ENCODE peak calls at places on chromosomes 2 and 18, in seven cellular contexts. H is A549, T is AG10803, V is foreskin fibroblast, J is fibroblast of pulmonary artery, B is heart right ventricle, A is GM12865. Z is an unnamed sample.

GRCh38 chr2:62306751-62307468 is 111.0 kb downstream of the B3GNT2 start:
- DNase-seq in H (no peak), A (peak), J (peak), V (no peak), B (no peak), T (no peak), Z (peak)

GRCh38 chr2:194203898-194204297 is 1453.1 kb upstream of the SLC39A10 start:
- DNase-seq in B (no peak), V (peak), A (no peak), J (peak), H (peak), T (no peak), Z (peak)

GRCh38 chr2:160332318-160332717 is 132.2 kb upstream of the ITGB6 start:
- DNase-seq in B (peak), A (no peak), J (peak), T (no peak), H (no peak), V (peak), Z (peak)

GRCh38 chr2:55223958-55224760 is 7.9 kb downstream of the CLHC1 start:
- DNase-seq in T (no peak), A (peak), B (no peak), V (peak), J (no peak), H (no peak), Z (no peak)

GRCh38 chr2:206488623-206489022 is 45.3 kb downstream of the ADAM23 start:
- DNase-seq in B (no peak), A (peak), H (no peak), T (no peak), J (no peak), V (no peak), Z (no peak)

GRCh38 chr2:71530246-71530986 is 77.1 kb downstream of the DYSF start:
- DNase-seq in A (peak), T (peak), B (no peak), V (peak), J (peak), H (peak), Z (peak)

GRCh38 chr18:8835556-8835955 is 130.2 kb downstream of the MTCL1 start:
- DNase-seq in V (peak), B (no peak), A (no peak), J (peak), H (no peak), T (peak), Z (peak)

GRCh38 chr18:74284501-74285004 is 7.2 kb downstream of the CYB5A start:
- DNase-seq in A (no peak), B (no peak), J (peak), V (peak), T (no peak), H (no peak), Z (no peak)

GRCh38 chr2:228720895-228721294 is 539.4 kb upstream of the SPHKAP start:
- DNase-seq in H (no peak), B (no peak), T (no peak), V (no peak), J (no peak), A (no peak), Z (no peak)

GRCh38 chr2:179460530-179460929 is 195.9 kb upstream of the SESTD1 start:
- DNase-seq in H (peak), B (no peak), T (peak), V (peak), J (peak), A (no peak), Z (peak)

GRCh38 chr2:26455801-26456700 is 21.9 kb downstream of the OTOF start:
- DNase-seq in H (no peak), T (no peak), A (no peak), V (no peak), J (no peak), B (no peak), Z (peak)

GRCh38 chr18:832085-832681 is 20.1 kb upstream of the YES1 start:
- DNase-seq in H (peak), T (no peak), B (no peak), J (no peak), A (peak), V (peak), Z (peak)

GRCh38 chr2:174121612-174122011 is 126.7 kb downstream of the OLA1 start:
- DNase-seq in T (no peak), B (no peak), J (no peak), H (no peak), A (no peak), V (no peak), Z (no peak)
- TF ChIP-seq CTCF in T (no peak), B (no peak), J (no peak), H (no peak), A (no peak), V (no peak), Z (no peak)

GRCh38 chr18:6015364-6015763 is 120.0 kb upstream of the TMEM200C start:
- DNase-seq in J (no peak), B (no peak), V (no peak), T (no peak), H (no peak), A (no peak), Z (no peak)

GRCh38 chr18:6013101-6013790 is 117.9 kb upstream of the TMEM200C start:
- DNase-seq in V (peak), B (no peak), J (peak), T (peak), H (no peak), A (no peak), Z (no peak)

GRCh38 chr18:6010284-6010683 is 115.0 kb upstream of the TMEM200C start:
- DNase-seq in H (no peak), J (peak), A (no peak), B (no peak), T (no peak), V (no peak), Z (no peak)

GRCh38 chr18:6004683-6005082 is 109.4 kb upstream of the TMEM200C start:
- DNase-seq in H (no peak), J (no peak), V (no peak), A (peak), T (no peak), B (no peak), Z (no peak)

GRCh38 chr18:6009751-6010150 is 114.4 kb upstream of the TMEM200C start:
- DNase-seq in A (no peak), H (no peak), J (peak), T (no peak), B (no peak), V (peak), Z (no peak)
- H3K4me3 ChIP-seq in A (no peak), H (no peak), J (no peak), T (no peak), B (no peak), V (no peak), Z (no peak)

DNA sequence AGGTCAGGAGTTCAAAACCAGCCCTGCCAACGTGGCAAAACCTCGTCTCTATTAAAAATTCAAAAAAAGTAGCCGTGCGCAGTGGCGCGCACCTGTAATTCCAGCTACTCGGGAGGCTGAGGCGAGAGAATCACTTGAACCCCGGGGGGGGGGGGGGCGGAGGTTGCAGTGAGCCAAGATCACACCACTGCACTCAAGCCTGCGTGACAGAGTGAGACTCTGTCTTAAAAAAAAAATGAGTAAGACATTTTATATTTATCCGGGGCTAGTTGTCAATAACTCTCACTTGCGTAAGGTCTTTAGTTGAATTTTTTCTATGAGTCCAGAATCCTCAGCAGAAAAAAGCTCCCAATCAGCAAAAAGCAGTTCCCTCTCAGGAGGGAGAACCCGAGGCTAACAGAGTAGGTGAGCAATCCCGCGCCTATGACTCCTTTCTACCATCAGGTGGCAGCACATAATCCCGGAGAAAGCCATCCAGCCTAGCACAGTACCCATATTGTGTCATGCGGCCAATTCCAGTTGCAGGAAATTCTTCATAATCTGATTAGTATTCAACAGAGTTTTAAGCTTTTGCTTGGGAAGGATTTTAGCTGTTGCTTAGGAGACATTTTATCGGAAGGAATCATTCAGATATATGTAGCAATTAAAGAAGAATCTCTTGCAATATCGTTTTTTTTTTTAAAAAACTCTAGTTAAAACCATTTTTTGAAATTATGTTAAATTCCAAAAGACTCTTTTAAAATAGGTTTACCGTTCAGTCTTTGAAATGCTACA is 11.9 kb upstream of the CRYGA start:
- DNase-seq in A (peak), H (peak), V (peak), T (peak), B (peak), J (peak), Z (peak)
- TF ChIP-seq CTCF in A (peak), H (peak), V (peak), T (peak), B (peak), J (peak), Z (peak)

DNA sequence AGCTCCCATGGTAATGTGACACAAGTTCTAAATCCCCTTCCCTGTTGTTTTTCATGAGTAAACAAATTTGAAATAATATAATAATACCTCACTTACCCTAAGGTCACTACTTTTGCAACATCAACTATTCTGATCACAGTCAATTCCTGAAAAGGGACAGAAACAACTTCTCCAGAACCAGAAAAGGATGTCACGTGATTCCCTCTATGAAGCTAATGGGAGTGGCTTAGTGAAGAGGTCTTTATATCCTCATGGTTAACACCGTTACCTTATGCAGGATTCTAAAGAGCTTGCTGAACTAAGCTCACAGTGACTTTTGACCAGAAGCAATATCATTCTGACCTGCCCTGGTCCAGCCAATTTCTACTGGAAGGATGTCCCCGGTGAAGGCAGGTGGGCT is 51.6 kb downstream of the DOCK10 start:
- DNase-seq in V (no peak), B (no peak), J (no peak), H (no peak), T (no peak), A (no peak), Z (no peak)
- H3K4me3 ChIP-seq in V (no peak), B (no peak), J (no peak), H (no peak), T (no peak), A (no peak), Z (no peak)

DNA sequence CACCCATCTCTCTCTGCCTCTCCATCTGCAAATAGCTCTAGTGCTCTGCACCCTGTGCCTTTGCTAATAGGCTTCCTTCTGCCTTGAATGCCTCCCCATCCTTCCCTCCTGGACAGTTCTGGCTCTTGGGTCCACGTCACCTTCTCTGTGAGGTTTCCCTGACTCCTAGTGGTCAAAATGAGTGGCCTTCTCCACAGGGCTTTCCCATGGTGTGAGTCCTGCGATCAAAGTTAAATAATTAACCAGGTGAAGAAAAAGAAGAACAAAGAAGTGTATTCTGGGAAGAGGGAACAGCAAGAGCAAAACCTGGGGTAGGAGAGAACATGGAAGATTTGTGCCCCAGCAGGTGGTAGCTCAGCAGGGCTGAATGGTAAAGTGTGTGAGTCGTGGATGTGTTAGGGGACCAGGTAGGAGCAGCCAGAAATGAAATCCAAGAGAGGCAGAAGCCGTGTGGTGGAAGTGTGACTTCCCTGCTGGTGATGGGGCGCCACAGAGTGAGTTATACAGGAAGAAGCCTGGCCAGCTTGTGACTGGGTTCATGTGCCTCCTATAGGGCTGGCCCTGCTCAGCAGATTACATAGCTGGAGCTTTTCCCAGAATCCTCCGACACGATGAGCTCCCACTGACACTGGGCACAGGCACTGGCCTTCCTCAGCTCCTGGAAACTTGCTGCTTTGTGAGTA is 93.8 kb upstream of the LDAH start:
- DNase-seq in J (peak), T (peak), A (no peak), H (peak), V (peak), B (no peak), Z (no peak)
- TF ChIP-seq CTCF in J (peak), T (no peak), A (peak), H (peak), V (peak), B (peak), Z (peak)

GRCh38 chr2:219368690-219369108 is 19.0 kb downstream of the DNPEP start:
- DNase-seq in A (no peak), B (peak), T (peak), H (peak), V (peak), J (peak), Z (no peak)
- H3K4me3 ChIP-seq in A (no peak), B (peak), T (peak), H (no peak), V (peak), J (peak), Z (no peak)

GRCh38 chr2:226155476-226155875 is 644.1 kb downstream of the IRS1 start:
- DNase-seq in H (peak), B (no peak), A (no peak), T (no peak), V (no peak), J (no peak), Z (no peak)

GRCh38 chr2:226154610-226155009 is 645.0 kb downstream of the IRS1 start:
- DNase-seq in H (no peak), J (no peak), A (no peak), B (no peak), V (no peak), T (no peak), Z (peak)

GRCh38 chr2:226159875-226160479 is 639.6 kb downstream of the IRS1 start:
- DNase-seq in A (no peak), J (peak), B (no peak), V (no peak), H (peak), T (no peak), Z (no peak)

GRCh38 chr2:226153553-226153952 is 646.1 kb downstream of the IRS1 start:
- DNase-seq in T (no peak), A (no peak), B (no peak), H (no peak), V (no peak), J (no peak), Z (no peak)

DNA sequence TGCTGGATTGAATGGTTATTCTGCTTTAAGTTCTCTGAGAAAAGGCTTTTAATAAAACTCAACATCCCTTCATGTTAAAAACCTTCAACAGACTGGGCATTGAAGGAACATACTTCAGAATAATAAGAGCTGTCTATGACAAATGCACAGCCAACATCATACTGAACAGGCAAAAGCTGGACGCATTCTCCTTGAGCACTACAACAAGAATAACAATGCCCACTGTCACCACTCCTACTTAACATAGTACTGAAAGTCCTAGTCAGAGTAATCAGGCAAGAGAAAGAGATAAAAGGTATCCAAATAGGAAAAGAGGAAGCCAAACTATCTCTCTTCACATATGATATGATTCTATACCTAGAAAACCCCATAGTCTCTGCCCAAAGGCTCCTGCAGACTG is 641.4 kb downstream of the IRS1 start:
- DNase-seq in B (no peak), T (no peak), H (no peak), J (no peak), A (no peak), V (no peak), Z (no peak)
- TF ChIP-seq CTCF in B (no peak), T (no peak), H (no peak), J (no peak), A (no peak), V (no peak), Z (no peak)

DNA sequence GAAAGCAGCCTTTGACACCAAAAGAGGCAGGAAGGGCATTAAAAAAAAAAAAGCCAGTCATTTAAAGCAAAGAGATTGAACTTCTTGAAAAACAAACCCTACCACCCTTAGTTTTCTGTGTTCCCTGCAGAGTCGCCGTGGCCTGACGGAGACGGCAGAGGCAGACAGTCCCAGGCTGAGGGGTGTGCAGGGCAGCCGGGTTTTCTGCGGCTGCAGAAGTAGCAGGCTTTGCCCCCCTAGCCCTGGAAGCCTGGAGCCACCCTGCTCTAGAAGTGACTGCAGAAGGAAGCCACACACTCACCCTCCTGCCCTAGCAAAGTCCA is 2.8 kb downstream of the INPP5D start:
- DNase-seq in H (no peak), B (no peak), J (no peak), A (no peak), T (no peak), V (no peak), Z (no peak)
- H3K4me3 ChIP-seq in H (no peak), B (peak), J (no peak), A (peak), T (no peak), V (no peak), Z (peak)

Z was measured in NB4.